ENCODE peak calls at places on chromosomes 13 and 19, in ten cellular contexts. One of them, this sample, is unnamed.

GRCh38 chr19:48351341-48351752 is 12.4 kb downstream of the TMEM143 start:
- DNase-seq in fibroblast of mammary gland: peak; percentile 52
- DNase-seq in lower leg skin: peak; percentile 93
- DNase-seq in WERI-Rb-1: peak; percentile 86
- DNase-seq in endothelial cell: peak; percentile 81
- DNase-seq in hepatocyte: peak; percentile 70
- DNase-seq in AG10803: peak; percentile 37
- DNase-seq in psoas muscle: peak; percentile 84
- DNase-seq in suprapubic skin: peak; percentile 79
- DNase-seq in neural crest cell: peak; percentile 85
- DNase-seq in this sample: peak; percentile 78

GRCh38 chr13:87999791-88000190 is 328.6 kb downstream of the SLITRK5 start:
- DNase-seq in fibroblast of mammary gland: peak; percentile 22
- DNase-seq in lower leg skin: no peak
- DNase-seq in WERI-Rb-1: no peak
- DNase-seq in endothelial cell: no peak
- DNase-seq in hepatocyte: no peak
- DNase-seq in AG10803: no peak
- DNase-seq in psoas muscle: no peak
- DNase-seq in suprapubic skin: no peak
- DNase-seq in neural crest cell: no peak
- DNase-seq in this sample: no peak

GRCh38 chr13:48258002-48258401 is 25.0 kb downstream of the ITM2B start:
- DNase-seq in fibroblast of mammary gland: no peak
- DNase-seq in lower leg skin: no peak
- DNase-seq in WERI-Rb-1: no peak
- DNase-seq in endothelial cell: no peak
- DNase-seq in hepatocyte: no peak
- DNase-seq in AG10803: no peak
- DNase-seq in psoas muscle: no peak
- DNase-seq in suprapubic skin: no peak
- DNase-seq in neural crest cell: no peak
- DNase-seq in this sample: no peak

GRCh38 chr13:49292742-49293498 is 45.2 kb downstream of the CDADC1 start:
- DNase-seq in fibroblast of mammary gland: peak; percentile 74
- DNase-seq in lower leg skin: no peak
- DNase-seq in WERI-Rb-1: no peak
- DNase-seq in endothelial cell: no peak
- DNase-seq in hepatocyte: peak; percentile 74
- DNase-seq in AG10803: peak; percentile 36
- DNase-seq in psoas muscle: peak; percentile 67
- DNase-seq in suprapubic skin: no peak
- DNase-seq in neural crest cell: no peak
- DNase-seq in this sample: peak; percentile 61

GRCh38 chr19:2375341-2376121 is 15.5 kb downstream of the TMPRSS9 start:
- DNase-seq in fibroblast of mammary gland: no peak
- DNase-seq in lower leg skin: no peak
- DNase-seq in WERI-Rb-1: no peak
- DNase-seq in endothelial cell: no peak
- DNase-seq in hepatocyte: no peak
- DNase-seq in AG10803: no peak
- DNase-seq in psoas muscle: no peak
- DNase-seq in suprapubic skin: no peak
- DNase-seq in neural crest cell: no peak
- DNase-seq in this sample: no peak

GRCh38 chr13:60379837-60380236 is 17.2 kb upstream of the TDRD3 start:
- DNase-seq in fibroblast of mammary gland: no peak
- DNase-seq in lower leg skin: no peak
- DNase-seq in WERI-Rb-1: no peak
- DNase-seq in endothelial cell: no peak
- DNase-seq in hepatocyte: no peak
- DNase-seq in AG10803: no peak
- DNase-seq in psoas muscle: no peak
- DNase-seq in suprapubic skin: no peak
- DNase-seq in neural crest cell: no peak
- DNase-seq in this sample: no peak

GRCh38 chr19:53004242-53004641 is 9.5 kb upstream of the ERVV-1 start:
- DNase-seq in fibroblast of mammary gland: no peak
- DNase-seq in lower leg skin: no peak
- DNase-seq in WERI-Rb-1: no peak
- DNase-seq in endothelial cell: no peak
- DNase-seq in hepatocyte: no peak
- DNase-seq in AG10803: no peak
- DNase-seq in psoas muscle: no peak
- DNase-seq in suprapubic skin: no peak
- DNase-seq in neural crest cell: no peak
- DNase-seq in this sample: no peak

GRCh38 chr19:4456566-4456842 is 1.1 kb downstream of the UBXN6 start:
- DNase-seq in fibroblast of mammary gland: peak; percentile 71
- DNase-seq in lower leg skin: no peak
- DNase-seq in WERI-Rb-1: peak; percentile 96
- DNase-seq in endothelial cell: peak; percentile 44
- DNase-seq in hepatocyte: peak; percentile 86
- DNase-seq in AG10803: peak; percentile 74
- DNase-seq in psoas muscle: peak; percentile 55
- DNase-seq in suprapubic skin: peak; percentile 66
- DNase-seq in neural crest cell: no peak
- DNase-seq in this sample: peak; percentile 57

GRCh38 chr19:39275578-39275977 is 7.4 kb downstream of the IFNL2 start:
- DNase-seq in fibroblast of mammary gland: no peak
- DNase-seq in lower leg skin: no peak
- DNase-seq in WERI-Rb-1: no peak
- DNase-seq in endothelial cell: no peak
- DNase-seq in hepatocyte: no peak
- DNase-seq in AG10803: no peak
- DNase-seq in psoas muscle: no peak
- DNase-seq in suprapubic skin: no peak
- DNase-seq in neural crest cell: no peak
- DNase-seq in this sample: no peak

GRCh38 chr19:39282021-39282420 is 13.8 kb downstream of the IFNL2 start:
- DNase-seq in fibroblast of mammary gland: no peak
- DNase-seq in lower leg skin: no peak
- DNase-seq in WERI-Rb-1: no peak
- DNase-seq in endothelial cell: no peak
- DNase-seq in hepatocyte: no peak
- DNase-seq in AG10803: no peak
- DNase-seq in psoas muscle: no peak
- DNase-seq in suprapubic skin: no peak
- DNase-seq in neural crest cell: no peak
- DNase-seq in this sample: no peak

GRCh38 chr19:39277598-39277997 is 9.4 kb downstream of the IFNL2 start:
- DNase-seq in fibroblast of mammary gland: no peak
- DNase-seq in lower leg skin: peak; percentile 43
- DNase-seq in WERI-Rb-1: no peak
- DNase-seq in endothelial cell: no peak
- DNase-seq in hepatocyte: peak; percentile 68
- DNase-seq in AG10803: no peak
- DNase-seq in psoas muscle: no peak
- DNase-seq in suprapubic skin: no peak
- DNase-seq in neural crest cell: no peak
- DNase-seq in this sample: no peak

DNA sequence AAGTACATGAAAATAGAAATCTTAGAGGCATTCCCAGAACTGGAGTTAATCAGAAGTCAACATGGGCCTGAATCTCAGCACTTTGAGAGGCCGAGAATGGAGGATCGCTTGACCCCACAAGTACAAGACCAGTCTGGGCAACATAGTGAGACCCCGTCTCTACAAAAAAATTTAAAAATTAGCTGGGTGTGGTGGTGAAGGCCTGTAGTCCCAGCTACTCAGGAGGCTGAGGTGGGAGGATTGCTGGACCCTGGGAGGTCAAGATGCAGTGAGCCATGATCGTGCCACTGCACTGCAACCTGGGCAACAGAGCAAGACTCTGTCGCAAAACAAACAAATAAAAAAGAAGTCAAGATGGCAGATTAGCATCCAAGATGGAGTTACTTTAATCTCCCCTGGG is 8.5 kb downstream of the IFNL2 start:
- DNase-seq in fibroblast of mammary gland: no peak
- DNase-seq in lower leg skin: no peak
- DNase-seq in WERI-Rb-1: no peak
- DNase-seq in endothelial cell: no peak
- DNase-seq in hepatocyte: no peak
- DNase-seq in AG10803: no peak
- DNase-seq in psoas muscle: no peak
- DNase-seq in suprapubic skin: peak; percentile 8
- DNase-seq in neural crest cell: no peak
- DNase-seq in this sample: no peak
- TF ChIP-seq CTCF in fibroblast of mammary gland: no peak
- TF ChIP-seq CTCF in lower leg skin: no peak
- TF ChIP-seq CTCF in WERI-Rb-1: no peak
- TF ChIP-seq CTCF in endothelial cell: no peak
- TF ChIP-seq CTCF in hepatocyte: no peak
- TF ChIP-seq CTCF in AG10803: no peak
- TF ChIP-seq CTCF in psoas muscle: no peak
- TF ChIP-seq CTCF in suprapubic skin: no peak
- TF ChIP-seq CTCF in neural crest cell: no peak
- TF ChIP-seq CTCF in this sample: no peak

GRCh38 chr13:25064396-25064795 is 31.5 kb upstream of the PABPC3 start:
- DNase-seq in fibroblast of mammary gland: no peak
- DNase-seq in lower leg skin: no peak
- DNase-seq in WERI-Rb-1: no peak
- DNase-seq in endothelial cell: no peak
- DNase-seq in hepatocyte: no peak
- DNase-seq in AG10803: no peak
- DNase-seq in psoas muscle: no peak
- DNase-seq in suprapubic skin: no peak
- DNase-seq in neural crest cell: no peak
- DNase-seq in this sample: no peak

GRCh38 chr13:25059943-25060342 is 36.0 kb upstream of the PABPC3 start:
- DNase-seq in fibroblast of mammary gland: no peak
- DNase-seq in lower leg skin: no peak
- DNase-seq in WERI-Rb-1: no peak
- DNase-seq in endothelial cell: no peak
- DNase-seq in hepatocyte: no peak
- DNase-seq in AG10803: no peak
- DNase-seq in psoas muscle: no peak
- DNase-seq in suprapubic skin: no peak
- DNase-seq in neural crest cell: no peak
- DNase-seq in this sample: no peak

GRCh38 chr13:25065974-25066770 is 29.8 kb upstream of the PABPC3 start:
- DNase-seq in fibroblast of mammary gland: no peak
- DNase-seq in lower leg skin: no peak
- DNase-seq in WERI-Rb-1: no peak
- DNase-seq in endothelial cell: no peak
- DNase-seq in hepatocyte: no peak
- DNase-seq in AG10803: no peak
- DNase-seq in psoas muscle: no peak
- DNase-seq in suprapubic skin: no peak
- DNase-seq in neural crest cell: no peak
- DNase-seq in this sample: no peak

GRCh38 chr13:25059166-25059565 is 36.8 kb upstream of the PABPC3 start:
- DNase-seq in fibroblast of mammary gland: no peak
- DNase-seq in lower leg skin: no peak
- DNase-seq in WERI-Rb-1: no peak
- DNase-seq in endothelial cell: no peak
- DNase-seq in hepatocyte: no peak
- DNase-seq in AG10803: no peak
- DNase-seq in psoas muscle: no peak
- DNase-seq in suprapubic skin: no peak
- DNase-seq in neural crest cell: no peak
- DNase-seq in this sample: no peak

DNA sequence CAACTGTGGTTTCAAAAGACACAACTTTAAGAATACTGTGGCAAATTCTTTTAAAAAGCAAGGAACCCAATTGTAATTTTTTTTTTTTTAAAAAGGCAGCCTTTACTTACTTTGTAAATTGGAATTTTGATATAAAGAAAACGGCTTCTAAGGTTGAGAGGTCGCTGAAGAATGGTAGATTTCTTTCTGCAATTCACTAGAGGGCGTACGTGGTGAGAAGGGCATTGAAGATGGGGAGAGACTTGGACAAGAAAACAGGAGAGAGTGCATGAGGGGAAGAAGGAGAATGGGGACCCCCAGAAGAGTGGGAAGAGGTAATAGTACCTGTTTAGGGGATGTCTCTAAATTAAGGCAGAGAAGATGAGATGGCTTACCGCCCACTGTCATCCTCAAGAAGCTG is 33.5 kb upstream of the PABPC3 start:
- DNase-seq in fibroblast of mammary gland: no peak
- DNase-seq in lower leg skin: no peak
- DNase-seq in WERI-Rb-1: no peak
- DNase-seq in endothelial cell: no peak
- DNase-seq in hepatocyte: no peak
- DNase-seq in AG10803: no peak
- DNase-seq in psoas muscle: no peak
- DNase-seq in suprapubic skin: no peak
- DNase-seq in neural crest cell: no peak
- DNase-seq in this sample: no peak
- TF ChIP-seq CTCF in fibroblast of mammary gland: no peak
- TF ChIP-seq CTCF in lower leg skin: no peak
- TF ChIP-seq CTCF in WERI-Rb-1: peak; percentile 13
- TF ChIP-seq CTCF in endothelial cell: no peak
- TF ChIP-seq CTCF in hepatocyte: no peak
- TF ChIP-seq CTCF in AG10803: no peak
- TF ChIP-seq CTCF in psoas muscle: no peak
- TF ChIP-seq CTCF in suprapubic skin: no peak
- TF ChIP-seq CTCF in neural crest cell: no peak
- TF ChIP-seq CTCF in this sample: no peak

GRCh38 chr13:98486412-98486811 is 90.5 kb downstream of the STK24 start:
- DNase-seq in fibroblast of mammary gland: no peak
- DNase-seq in lower leg skin: no peak
- DNase-seq in WERI-Rb-1: peak; percentile 13
- DNase-seq in endothelial cell: no peak
- DNase-seq in hepatocyte: no peak
- DNase-seq in AG10803: no peak
- DNase-seq in psoas muscle: no peak
- DNase-seq in suprapubic skin: peak; percentile 40
- DNase-seq in neural crest cell: no peak
- DNase-seq in this sample: no peak

GRCh38 chr13:98482476-98483444 is 94.1 kb downstream of the STK24 start:
- DNase-seq in fibroblast of mammary gland: peak; percentile 79
- DNase-seq in lower leg skin: peak; percentile 94
- DNase-seq in WERI-Rb-1: peak; percentile 58
- DNase-seq in endothelial cell: no peak
- DNase-seq in hepatocyte: no peak
- DNase-seq in AG10803: peak; percentile 86
- DNase-seq in psoas muscle: peak; percentile 83
- DNase-seq in suprapubic skin: peak; percentile 83
- DNase-seq in neural crest cell: no peak
- DNase-seq in this sample: no peak

GRCh38 chr13:98483636-98484288 is 93.1 kb downstream of the STK24 start:
- DNase-seq in fibroblast of mammary gland: peak; percentile 32
- DNase-seq in lower leg skin: no peak
- DNase-seq in WERI-Rb-1: no peak
- DNase-seq in endothelial cell: no peak
- DNase-seq in hepatocyte: peak; percentile 52
- DNase-seq in AG10803: peak; percentile 25
- DNase-seq in psoas muscle: no peak
- DNase-seq in suprapubic skin: peak; percentile 57
- DNase-seq in neural crest cell: no peak
- DNase-seq in this sample: no peak

GRCh38 chr13:98485561-98485960 is 91.3 kb downstream of the STK24 start:
- DNase-seq in fibroblast of mammary gland: no peak
- DNase-seq in lower leg skin: peak; percentile 82
- DNase-seq in WERI-Rb-1: no peak
- DNase-seq in endothelial cell: no peak
- DNase-seq in hepatocyte: no peak
- DNase-seq in AG10803: no peak
- DNase-seq in psoas muscle: no peak
- DNase-seq in suprapubic skin: peak; percentile 58
- DNase-seq in neural crest cell: no peak
- DNase-seq in this sample: no peak

DNA sequence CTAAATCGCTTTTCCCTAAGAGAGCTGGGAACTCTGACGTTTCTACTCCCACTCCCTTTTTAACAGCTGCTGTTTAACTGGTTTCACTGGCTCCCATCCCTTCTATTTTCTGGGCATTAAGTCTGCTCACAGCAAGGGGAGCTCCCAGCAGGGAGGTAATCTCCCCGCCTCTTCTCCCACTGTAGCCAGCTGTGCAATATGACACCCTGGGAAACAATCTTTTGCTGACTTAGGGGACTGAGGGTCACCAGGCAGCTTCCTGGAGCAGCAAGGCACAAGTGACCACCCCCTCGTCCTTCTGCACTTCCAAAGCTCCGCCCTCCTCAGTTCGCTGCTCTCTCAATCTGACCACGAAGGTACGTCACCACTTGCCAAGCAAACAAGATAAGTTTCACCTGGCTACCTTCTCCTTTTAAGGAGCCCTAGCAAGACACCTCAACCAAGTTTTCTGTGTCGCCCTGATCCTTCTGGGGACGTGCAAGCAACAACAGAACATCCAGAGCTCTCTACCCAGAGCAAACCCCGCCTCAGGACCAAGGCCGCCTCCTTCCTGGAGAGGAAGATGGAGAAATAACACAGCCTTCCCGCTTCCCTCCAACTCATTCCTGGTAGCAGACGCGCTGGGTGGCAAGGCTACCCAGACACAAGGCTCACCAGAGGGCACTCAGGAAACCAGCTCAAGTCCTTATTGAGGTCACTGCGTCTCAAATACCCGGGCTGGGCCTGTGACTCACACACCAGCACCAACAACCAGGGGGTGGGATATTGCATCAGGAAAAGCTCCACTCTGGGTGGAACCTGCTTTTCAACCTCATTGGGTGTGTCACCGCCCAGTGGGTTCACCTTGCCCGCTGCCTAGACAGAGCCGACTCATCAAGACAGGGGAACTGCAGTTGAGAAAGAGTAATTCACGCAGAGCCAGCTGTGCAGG is 92.4 kb downstream of the STK24 start:
- DNase-seq in fibroblast of mammary gland: peak; percentile 97
- DNase-seq in lower leg skin: peak; percentile 95
- DNase-seq in WERI-Rb-1: peak; percentile 87
- DNase-seq in endothelial cell: peak; percentile 38
- DNase-seq in hepatocyte: peak; percentile 91
- DNase-seq in AG10803: peak; percentile 94
- DNase-seq in psoas muscle: peak; percentile 88
- DNase-seq in suprapubic skin: peak; percentile 94
- DNase-seq in neural crest cell: peak; percentile 26
- DNase-seq in this sample: no peak
- TF ChIP-seq CTCF in fibroblast of mammary gland: no peak
- TF ChIP-seq CTCF in lower leg skin: no peak
- TF ChIP-seq CTCF in WERI-Rb-1: no peak
- TF ChIP-seq CTCF in endothelial cell: no peak
- TF ChIP-seq CTCF in hepatocyte: no peak
- TF ChIP-seq CTCF in AG10803: peak; percentile 17
- TF ChIP-seq CTCF in psoas muscle: no peak
- TF ChIP-seq CTCF in suprapubic skin: no peak
- TF ChIP-seq CTCF in neural crest cell: no peak
- TF ChIP-seq CTCF in this sample: no peak

GRCh38 chr19:13151605-13152355 is 1.6 kb downstream of the IER2 start:
- DNase-seq in fibroblast of mammary gland: peak; percentile 95
- DNase-seq in lower leg skin: peak; percentile 100
- DNase-seq in WERI-Rb-1: peak; percentile 96
- DNase-seq in endothelial cell: peak; percentile 93
- DNase-seq in hepatocyte: peak; percentile 99
- DNase-seq in AG10803: peak; percentile 97
- DNase-seq in psoas muscle: peak; percentile 99
- DNase-seq in suprapubic skin: peak; percentile 99
- DNase-seq in neural crest cell: peak; percentile 87
- DNase-seq in this sample: peak; percentile 91
- TF ChIP-seq CTCF in fibroblast of mammary gland: no peak
- TF ChIP-seq CTCF in lower leg skin: no peak
- TF ChIP-seq CTCF in WERI-Rb-1: peak; percentile 20
- TF ChIP-seq CTCF in endothelial cell: no peak
- TF ChIP-seq CTCF in hepatocyte: no peak
- TF ChIP-seq CTCF in AG10803: peak; percentile 43
- TF ChIP-seq CTCF in psoas muscle: no peak
- TF ChIP-seq CTCF in suprapubic skin: no peak
- TF ChIP-seq CTCF in neural crest cell: peak; percentile 36
- TF ChIP-seq CTCF in this sample: no peak

This sample was measured in mesothelial cell of epicardium.